ENCODE peak calls at places on chromosomes 5 and 9, in five cellular contexts. One of them, this sample, is unnamed.

GRCh38 chr5:606526-607399 is 5.4 kb upstream of the CEP72 start:
- DNase-seq in Caco-2: peak
- DNase-seq in choroid plexus epithelial cell: no peak
- DNase-seq in breast epithelium: no peak
- DNase-seq in IMR-90: no peak
- DNase-seq in this sample: no peak

GRCh38 chr5:168830833-168831232 is 251.7 kb upstream of the PANK3 start:
- DNase-seq in Caco-2: no peak
- DNase-seq in choroid plexus epithelial cell: no peak
- DNase-seq in breast epithelium: no peak
- DNase-seq in IMR-90: no peak
- DNase-seq in this sample: no peak

GRCh38 chr5:120073722-120074121 is 390.4 kb upstream of the PRR16 start:
- DNase-seq in Caco-2: no peak
- DNase-seq in choroid plexus epithelial cell: no peak
- DNase-seq in breast epithelium: no peak
- DNase-seq in IMR-90: no peak
- DNase-seq in this sample: no peak

GRCh38 chr5:72378636-72379289 is 58.6 kb downstream of the PTCD2 start:
- DNase-seq in Caco-2: no peak
- DNase-seq in choroid plexus epithelial cell: peak
- DNase-seq in breast epithelium: peak
- DNase-seq in IMR-90: peak
- DNase-seq in this sample: peak

GRCh38 chr5:41519801-41520200 is 9.4 kb upstream of the PLCXD3 start:
- DNase-seq in Caco-2: no peak
- DNase-seq in choroid plexus epithelial cell: peak
- DNase-seq in breast epithelium: no peak
- DNase-seq in IMR-90: no peak
- DNase-seq in this sample: no peak

GRCh38 chr5:147407094-147407681 is 102.7 kb downstream of the DPYSL3 start:
- DNase-seq in Caco-2: peak
- DNase-seq in choroid plexus epithelial cell: peak
- DNase-seq in breast epithelium: no peak
- DNase-seq in IMR-90: peak
- DNase-seq in this sample: no peak

GRCh38 chr9:6930827-6931226 is 173.1 kb downstream of the KDM4C start:
- DNase-seq in Caco-2: no peak
- DNase-seq in choroid plexus epithelial cell: peak
- DNase-seq in breast epithelium: no peak
- DNase-seq in IMR-90: peak
- DNase-seq in this sample: peak

GRCh38 chr9:124792976-124793594 is 16.2 kb downstream of the OLFML2A start:
- DNase-seq in Caco-2: no peak
- DNase-seq in choroid plexus epithelial cell: peak
- DNase-seq in breast epithelium: no peak
- DNase-seq in IMR-90: peak
- DNase-seq in this sample: peak

GRCh38 chr5:136781464-136781863 is 416.1 kb upstream of the TRPC7 start:
- DNase-seq in Caco-2: no peak
- DNase-seq in choroid plexus epithelial cell: peak
- DNase-seq in breast epithelium: no peak
- DNase-seq in IMR-90: peak
- DNase-seq in this sample: peak

GRCh38 chr9:136254381-136255165 is 9.0 kb upstream of the QSOX2 start:
- DNase-seq in Caco-2: no peak
- DNase-seq in choroid plexus epithelial cell: peak
- DNase-seq in breast epithelium: no peak
- DNase-seq in IMR-90: no peak
- DNase-seq in this sample: no peak

GRCh38 chr5:168796840-168797548 is 217.8 kb upstream of the PANK3 start:
- DNase-seq in Caco-2: no peak
- DNase-seq in choroid plexus epithelial cell: no peak
- DNase-seq in breast epithelium: no peak
- DNase-seq in IMR-90: no peak
- DNase-seq in this sample: no peak

GRCh38 chr5:90641528-90641927 is 82.9 kb downstream of the ADGRV1 start:
- DNase-seq in Caco-2: no peak
- DNase-seq in choroid plexus epithelial cell: no peak
- DNase-seq in breast epithelium: no peak
- DNase-seq in IMR-90: no peak
- DNase-seq in this sample: no peak

GRCh38 chr9:109478204-109478563 is 19.9 kb downstream of the PTPN3 start:
- DNase-seq in Caco-2: no peak
- DNase-seq in choroid plexus epithelial cell: no peak
- DNase-seq in breast epithelium: no peak
- DNase-seq in IMR-90: no peak
- DNase-seq in this sample: no peak

GRCh38 chr5:56757077-56757476 is 58.3 kb upstream of the MAP3K1 start:
- DNase-seq in Caco-2: no peak
- DNase-seq in choroid plexus epithelial cell: no peak
- DNase-seq in breast epithelium: peak
- DNase-seq in IMR-90: peak
- DNase-seq in this sample: no peak

GRCh38 chr5:58114324-58114723 is 345.6 kb downstream of the PLK2 start:
- DNase-seq in Caco-2: no peak
- DNase-seq in choroid plexus epithelial cell: peak
- DNase-seq in breast epithelium: no peak
- DNase-seq in IMR-90: peak
- DNase-seq in this sample: no peak

GRCh38 chr5:1752881-1753280 is 46.8 kb downstream of the MRPL36 start:
- DNase-seq in Caco-2: no peak
- DNase-seq in choroid plexus epithelial cell: no peak
- DNase-seq in breast epithelium: no peak
- DNase-seq in IMR-90: no peak
- DNase-seq in this sample: no peak

GRCh38 chr5:6715758-6716633 is 2.8 kb downstream of the TENT4A start:
- DNase-seq in Caco-2: no peak
- DNase-seq in choroid plexus epithelial cell: no peak
- DNase-seq in breast epithelium: peak
- DNase-seq in IMR-90: no peak
- DNase-seq in this sample: no peak

GRCh38 chr5:132458651-132459030 is 31.9 kb downstream of the IRF1 start:
- DNase-seq in Caco-2: no peak
- DNase-seq in choroid plexus epithelial cell: peak
- DNase-seq in breast epithelium: no peak
- DNase-seq in IMR-90: peak
- DNase-seq in this sample: peak

GRCh38 chr5:78731884-78732283 is 83.3 kb upstream of the LHFPL2 start:
- DNase-seq in Caco-2: no peak
- DNase-seq in choroid plexus epithelial cell: peak
- DNase-seq in breast epithelium: no peak
- DNase-seq in IMR-90: peak
- DNase-seq in this sample: peak

GRCh38 chr5:83467315-83468044 is 4.1 kb upstream of the VCAN start:
- DNase-seq in Caco-2: no peak
- DNase-seq in choroid plexus epithelial cell: peak
- DNase-seq in breast epithelium: no peak
- DNase-seq in IMR-90: peak
- DNase-seq in this sample: peak

GRCh38 chr5:136311999-136312398 is 53.3 kb downstream of the TRPC7 start:
- DNase-seq in Caco-2: no peak
- DNase-seq in choroid plexus epithelial cell: no peak
- DNase-seq in breast epithelium: no peak
- DNase-seq in IMR-90: no peak
- DNase-seq in this sample: no peak

GRCh38 chr9:134438204-134438788 is 112.0 kb downstream of the RXRA start:
- DNase-seq in Caco-2: no peak
- DNase-seq in choroid plexus epithelial cell: no peak
- DNase-seq in breast epithelium: no peak
- DNase-seq in IMR-90: no peak
- DNase-seq in this sample: no peak

GRCh38 chr5:74240783-74241750 is 399.5 kb downstream of the ENC1 start:
- DNase-seq in Caco-2: no peak
- DNase-seq in choroid plexus epithelial cell: no peak
- DNase-seq in breast epithelium: peak
- DNase-seq in IMR-90: no peak
- DNase-seq in this sample: peak

GRCh38 chr5:172334196-172334595 is 50.6 kb upstream of the UBTD2 start:
- DNase-seq in Caco-2: no peak
- DNase-seq in choroid plexus epithelial cell: no peak
- DNase-seq in breast epithelium: no peak
- DNase-seq in IMR-90: no peak
- DNase-seq in this sample: no peak

GRCh38 chr9:109520475-109521132 is 22.5 kb upstream of the PTPN3 start:
- DNase-seq in Caco-2: peak
- DNase-seq in choroid plexus epithelial cell: peak
- DNase-seq in breast epithelium: peak
- DNase-seq in IMR-90: peak
- DNase-seq in this sample: peak

GRCh38 chr9:90365646-90366045 is 277.0 kb downstream of the DIRAS2 start:
- DNase-seq in Caco-2: no peak
- DNase-seq in choroid plexus epithelial cell: peak
- DNase-seq in breast epithelium: no peak
- DNase-seq in IMR-90: no peak
- DNase-seq in this sample: no peak

GRCh38 chr5:173327948-173328895 is at the start of gene STC2:
- DNase-seq in Caco-2: peak
- DNase-seq in choroid plexus epithelial cell: peak
- DNase-seq in breast epithelium: peak
- DNase-seq in IMR-90: peak
- DNase-seq in this sample: peak

GRCh38 chr5:60323596-60323995 is 376.4 kb downstream of the DEPDC1B start:
- DNase-seq in Caco-2: no peak
- DNase-seq in choroid plexus epithelial cell: no peak
- DNase-seq in breast epithelium: no peak
- DNase-seq in IMR-90: no peak
- DNase-seq in this sample: no peak

GRCh38 chr5:53355316-53355715 is 125.1 kb upstream of the FST start:
- DNase-seq in Caco-2: no peak
- DNase-seq in choroid plexus epithelial cell: peak
- DNase-seq in breast epithelium: no peak
- DNase-seq in IMR-90: peak
- DNase-seq in this sample: no peak

GRCh38 chr5:67065237-67065636 is 131.4 kb downstream of the CD180 start:
- DNase-seq in Caco-2: no peak
- DNase-seq in choroid plexus epithelial cell: no peak
- DNase-seq in breast epithelium: no peak
- DNase-seq in IMR-90: no peak
- DNase-seq in this sample: no peak

GRCh38 chr9:132214027-132214622 is 52.3 kb downstream of the NTNG2 start:
- DNase-seq in Caco-2: no peak
- DNase-seq in choroid plexus epithelial cell: peak
- DNase-seq in breast epithelium: peak
- DNase-seq in IMR-90: peak
- DNase-seq in this sample: peak
- H3K4me3 ChIP-seq in Caco-2: no peak
- H3K4me3 ChIP-seq in choroid plexus epithelial cell: no peak
- H3K4me3 ChIP-seq in breast epithelium: no peak
- H3K4me3 ChIP-seq in IMR-90: no peak
- H3K4me3 ChIP-seq in this sample: no peak

DNA sequence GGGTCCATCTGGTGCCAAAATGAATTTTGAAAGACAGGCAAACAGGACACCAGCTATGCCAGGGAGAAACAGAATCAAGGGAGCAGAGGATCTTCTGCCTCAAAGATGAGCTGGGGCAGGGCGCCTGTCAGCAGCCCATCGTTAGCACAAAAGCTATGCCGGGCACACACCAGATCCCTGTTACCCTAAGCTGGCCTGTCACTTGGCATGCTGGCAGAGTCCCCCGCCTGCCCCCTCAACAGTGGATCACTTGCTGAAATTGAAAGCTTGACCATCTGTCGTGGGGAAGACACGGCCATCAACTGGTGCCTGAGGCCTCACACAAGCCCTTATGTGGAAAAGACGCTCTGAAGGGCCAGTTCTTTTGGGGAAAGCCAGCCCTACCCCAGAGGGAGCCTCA is 256.4 kb downstream of the EBF1 start:
- DNase-seq in Caco-2: no peak
- DNase-seq in choroid plexus epithelial cell: no peak
- DNase-seq in breast epithelium: no peak
- DNase-seq in IMR-90: no peak
- DNase-seq in this sample: no peak
- TF ChIP-seq CTCF in Caco-2: no peak
- TF ChIP-seq CTCF in choroid plexus epithelial cell: no peak
- TF ChIP-seq CTCF in breast epithelium: no peak
- TF ChIP-seq CTCF in IMR-90: no peak
- TF ChIP-seq CTCF in this sample: no peak

DNA sequence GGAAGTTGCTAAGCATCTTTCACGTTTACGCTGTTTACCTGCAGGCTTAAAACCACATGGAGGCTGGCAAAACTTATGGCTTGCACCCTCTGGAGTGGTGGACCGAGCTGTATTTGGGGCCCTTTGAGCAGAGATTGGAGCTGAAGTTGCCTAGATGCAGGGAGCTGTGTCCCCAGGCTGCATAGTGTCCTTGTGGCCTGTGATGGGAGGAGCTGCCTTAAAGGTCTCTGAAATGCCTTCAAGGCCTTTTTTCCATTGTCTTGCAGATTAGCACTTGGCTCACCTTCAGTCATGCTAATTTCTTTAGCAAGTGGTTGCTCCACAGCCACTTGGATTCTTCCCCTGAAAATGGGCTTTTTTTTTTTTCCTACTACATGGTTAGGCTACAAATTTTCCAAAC is 81.5 kb upstream of the CHD1 start:
- DNase-seq in Caco-2: no peak
- DNase-seq in choroid plexus epithelial cell: no peak
- DNase-seq in breast epithelium: no peak
- DNase-seq in IMR-90: no peak
- DNase-seq in this sample: no peak
- H3K4me3 ChIP-seq in Caco-2: no peak
- H3K4me3 ChIP-seq in choroid plexus epithelial cell: no peak
- H3K4me3 ChIP-seq in breast epithelium: no peak
- H3K4me3 ChIP-seq in IMR-90: no peak
- H3K4me3 ChIP-seq in this sample: no peak

DNA sequence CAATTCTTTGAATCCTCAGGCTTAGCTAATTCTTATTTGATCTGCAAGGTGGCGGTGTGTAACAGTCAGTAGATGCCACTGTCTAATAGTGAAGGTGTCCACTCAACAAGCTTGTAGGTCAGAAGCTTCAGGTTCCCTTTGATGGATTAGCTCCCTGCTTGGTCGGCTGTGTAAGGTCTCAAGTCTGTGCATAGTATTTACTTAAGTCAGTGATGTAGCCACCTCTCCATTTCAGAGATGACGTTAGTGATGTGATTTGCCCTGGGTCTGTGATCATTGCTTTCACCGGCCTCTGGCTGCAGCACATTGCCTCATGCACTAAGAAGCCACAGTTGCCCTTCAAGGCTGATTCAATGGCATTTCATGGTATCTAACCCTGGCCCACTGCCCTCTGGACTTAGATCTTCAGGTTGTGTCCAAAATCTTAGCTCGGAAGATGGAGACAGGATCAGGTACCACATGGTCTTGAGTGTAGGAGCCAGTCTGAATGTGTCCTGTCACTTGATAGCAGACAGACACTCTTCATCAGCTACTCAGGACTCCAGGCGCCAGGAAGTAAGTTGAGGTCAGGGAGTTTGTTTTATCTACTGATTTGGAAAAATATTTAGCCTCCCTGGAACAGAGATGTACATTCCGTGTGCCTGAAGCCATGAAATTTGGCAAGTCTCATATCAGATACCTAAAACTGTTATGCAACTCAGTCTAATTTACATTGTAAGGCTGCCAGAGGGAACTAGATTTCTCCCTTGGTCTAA is 42.9 kb downstream of the SUB1 start:
- DNase-seq in Caco-2: no peak
- DNase-seq in choroid plexus epithelial cell: peak
- DNase-seq in breast epithelium: no peak
- DNase-seq in IMR-90: peak
- DNase-seq in this sample: no peak
- TF ChIP-seq CTCF in Caco-2: no peak
- TF ChIP-seq CTCF in choroid plexus epithelial cell: no peak
- TF ChIP-seq CTCF in breast epithelium: no peak
- TF ChIP-seq CTCF in IMR-90: no peak
- TF ChIP-seq CTCF in this sample: no peak